ENCODE peak calls at places on chromosomes 3 and 15, in five cellular contexts. Y is IMR-90, D is PC-3, N is trophoblast cell, F is DND-41. P is an unnamed sample.

GRCh38 chr15:70195808-70196304 is 98.1 kb upstream of the TLE3 start:
- DNase-seq in F (no peak), D (peak), Y (peak), N (peak), P (no peak)

GRCh38 chr3:178078933-178079332 is 457.3 kb upstream of the KCNMB2 start:
- DNase-seq in N (peak), Y (peak), D (no peak), F (no peak), P (no peak)

GRCh38 chr3:95522449-95522848 is 1291.9 kb upstream of the EPHA6 start:
- DNase-seq in D (no peak), Y (no peak), N (no peak), F (no peak), P (no peak)

GRCh38 chr15:90318591-90318990 is 33.5 kb upstream of the ZNF774 start:
- DNase-seq in N (peak), F (no peak), Y (no peak), D (no peak), P (no peak)

GRCh38 chr15:97316362-97316761 is 644.1 kb upstream of the ARRDC4 start:
- DNase-seq in D (no peak), F (no peak), Y (no peak), N (no peak), P (no peak)

GRCh38 chr3:195613468-195614069 is 29.8 kb upstream of the APOD start:
- DNase-seq in D (peak), N (peak), F (no peak), Y (peak), P (no peak)

GRCh38 chr3:177358968-177359600 is 161.8 kb upstream of the TBL1XR1 start:
- DNase-seq in F (no peak), N (peak), Y (no peak), D (peak), P (peak)

GRCh38 chr3:179265875-179266274 is 15.0 kb upstream of the KCNMB3 start:
- DNase-seq in Y (no peak), F (no peak), D (no peak), N (no peak), P (peak)

GRCh38 chr15:70236306-70237103 is 138.8 kb upstream of the TLE3 start:
- DNase-seq in D (peak), Y (peak), F (no peak), N (peak), P (no peak)

GRCh38 chr3:111810909-111811308 is 48.2 kb upstream of the PHLDB2 start:
- DNase-seq in N (peak), F (no peak), D (peak), Y (peak), P (no peak)

GRCh38 chr3:138081371-138082084 is 33.9 kb downstream of the DZIP1L start:
- DNase-seq in F (no peak), N (no peak), D (no peak), Y (peak), P (no peak)

GRCh38 chr3:110576962-110577361 is 494.7 kb upstream of the NECTIN3 start:
- DNase-seq in D (peak), Y (peak), F (no peak), N (peak), P (no peak)

GRCh38 chr3:17577795-17578520 is 164.5 kb downstream of the TBC1D5 start:
- DNase-seq in Y (peak), F (no peak), N (peak), D (no peak), P (no peak)

GRCh38 chr15:31974855-31975421 is 55.4 kb upstream of the CHRNA7 start:
- DNase-seq in N (peak), Y (peak), D (peak), F (peak), P (peak)

GRCh38 chr3:130395916-130396315 is 50.4 kb downstream of the COL6A5 start:
- DNase-seq in N (peak), Y (peak), D (peak), F (no peak), P (no peak)

GRCh38 chr3:138890555-138891187 is 55.9 kb upstream of the PIK3CB start:
- DNase-seq in D (no peak), F (no peak), N (peak), Y (no peak), P (no peak)

GRCh38 chr3:188348445-188349244 is 194.7 kb downstream of the LPP start:
- DNase-seq in D (peak), N (peak), Y (peak), F (no peak), P (peak)

GRCh38 chr3:39107874-39108308 is 411 bp downstream of the TTC21A start:
- DNase-seq in Y (peak), F (no peak), D (no peak), N (no peak), P (peak)

GRCh38 chr3:22536582-22536981 is 666.5 kb upstream of the UBE2E2 start:
- DNase-seq in D (no peak), N (peak), F (no peak), Y (no peak), P (no peak)

GRCh38 chr3:159266779-159267178 is 464.9 kb downstream of the MFSD1 start:
- DNase-seq in D (peak), N (peak), Y (peak), F (peak), P (peak)

GRCh38 chr3:23644099-23644498 is 161.7 kb upstream of the UBE2E1 start:
- DNase-seq in Y (no peak), N (no peak), D (no peak), F (no peak), P (no peak)

GRCh38 chr3:157441102-157441622 is 4.5 kb downstream of the PTX3 start:
- DNase-seq in N (no peak), D (no peak), Y (no peak), F (no peak), P (no peak)

GRCh38 chr3:150521458-150521857 is 24.8 kb downstream of the SERP1 start:
- DNase-seq in Y (no peak), D (no peak), N (no peak), F (no peak), P (no peak)

GRCh38 chr3:195807681-195808121 is 4.0 kb downstream of the MUC4 start:
- DNase-seq in D (no peak), N (no peak), F (no peak), Y (no peak), P (no peak)

GRCh38 chr15:63369296-63369695 is 12.3 kb downstream of the CA12 start:
- DNase-seq in Y (no peak), N (no peak), F (peak), D (no peak), P (no peak)

GRCh38 chr3:100634493-100635272 is 25.3 kb downstream of the ADGRG7 start:
- DNase-seq in N (peak), D (peak), Y (peak), F (peak), P (peak)

GRCh38 chr3:132382267-132382666 is 35.0 kb upstream of the DNAJC13 start:
- DNase-seq in N (no peak), F (no peak), D (no peak), Y (no peak), P (no peak)

GRCh38 chr3:18051312-18051711 is 308.9 kb upstream of the TBC1D5 start:
- DNase-seq in D (no peak), N (no peak), Y (no peak), F (no peak), P (no peak)

GRCh38 chr3:69747511-69748248 is 8.4 kb downstream of the MITF start:
- DNase-seq in D (no peak), N (no peak), Y (peak), F (no peak), P (no peak)

GRCh38 chr3:192902481-192903023 is 15.1 kb downstream of the MB21D2 start:
- DNase-seq in Y (no peak), F (no peak), N (no peak), D (no peak), P (no peak)

GRCh38 chr3:95705786-95706418 is 1108.5 kb upstream of the EPHA6 start:
- DNase-seq in N (peak), F (peak), D (no peak), Y (no peak), P (no peak)

GRCh38 chr3:58628823-58629562 is 37.6 kb downstream of the FAM3D start:
- DNase-seq in Y (peak), F (no peak), D (peak), N (no peak), P (no peak)

GRCh38 chr3:132984181-132984580 is 54.0 kb upstream of the TMEM108 start:
- DNase-seq in D (no peak), F (no peak), N (peak), Y (no peak), P (no peak)

GRCh38 chr3:186625600-186626042 is 12.8 kb downstream of the AHSG start:
- DNase-seq in N (no peak), F (no peak), Y (no peak), D (no peak), P (no peak)

GRCh38 chr3:84960581-84960980 is 1.8 kb downstream of the CADM2 start:
- DNase-seq in F (no peak), D (no peak), Y (no peak), N (no peak), P (no peak)

GRCh38 chr3:84961492-84962255 is 2.9 kb downstream of the CADM2 start:
- DNase-seq in N (no peak), F (no peak), Y (no peak), D (no peak), P (no peak)

GRCh38 chr3:84958495-84959469 is at the start of gene CADM2:
- DNase-seq in Y (peak), F (no peak), N (peak), D (peak), P (no peak)

GRCh38 chr3:84960994-84961393 is 2.2 kb downstream of the CADM2 start:
- DNase-seq in F (no peak), D (no peak), N (no peak), Y (no peak), P (no peak)

GRCh38 chr3:84959470-84960380 is 936 bp downstream of the CADM2 start:
- DNase-seq in F (no peak), Y (no peak), D (no peak), N (no peak), P (no peak)
- H3K27ac ChIP-seq in F (no peak), Y (no peak), D (no peak), N (no peak), P (no peak)

DNA sequence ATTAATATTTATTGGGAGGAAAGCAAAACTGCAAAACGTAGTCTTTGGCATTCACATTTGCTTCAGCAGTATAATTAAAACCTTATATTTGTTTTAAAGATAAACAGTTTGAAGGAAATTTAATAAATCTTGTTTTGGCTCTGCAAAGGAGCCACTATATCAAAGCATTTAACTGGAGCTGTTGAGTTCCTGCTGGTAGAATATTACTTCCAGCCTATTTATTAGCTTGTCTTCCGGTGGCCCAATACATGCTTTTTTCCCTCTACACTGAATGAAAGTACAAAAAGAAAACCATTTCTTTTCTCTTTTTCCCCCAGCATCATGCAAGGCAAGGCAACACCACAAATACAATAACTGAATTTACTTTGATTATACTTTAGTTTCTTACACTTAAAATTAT is 26.3 kb downstream of the SPTSSB start:
- DNase-seq in D (no peak), F (no peak), Y (no peak), N (no peak), P (no peak)
- H3K9ac ChIP-seq in D (no peak), F (no peak), Y (no peak), N (no peak), P (no peak)

GRCh38 chr3:14121859-14122258 is 2.8 kb downstream of the CHCHD4 start:
- DNase-seq in N (no peak), Y (no peak), F (no peak), D (no peak), P (no peak)
- H3K4me3 ChIP-seq in N (no peak), Y (no peak), F (no peak), D (no peak), P (no peak)

GRCh38 chr3:194522579-194523046 is 35.8 kb upstream of the ATP13A3 start:
- DNase-seq in D (peak), N (no peak), F (no peak), Y (peak), P (no peak)

GRCh38 chr3:194518652-194519051 is 31.9 kb upstream of the ATP13A3 start:
- DNase-seq in Y (peak), D (no peak), N (no peak), F (no peak), P (no peak)

GRCh38 chr3:194526164-194526563 is 39.4 kb upstream of the ATP13A3 start:
- DNase-seq in Y (no peak), F (no peak), D (no peak), N (no peak), P (no peak)

GRCh38 chr3:194517333-194517732 is 30.5 kb upstream of the ATP13A3 start:
- DNase-seq in N (no peak), D (no peak), F (no peak), Y (no peak), P (no peak)

GRCh38 chr3:194521514-194522260 is 34.9 kb upstream of the ATP13A3 start:
- DNase-seq in F (no peak), Y (peak), N (no peak), D (peak), P (no peak)
- H3K27ac ChIP-seq in F (no peak), Y (peak), N (no peak), D (peak), P (no peak)

GRCh38 chr3:184335661-184336483 is 1.5 kb upstream of the FAM131A start:
- DNase-seq in N (peak), D (peak), F (peak), Y (peak), P (peak)

GRCh38 chr3:184333700-184334099 is 3.7 kb upstream of the FAM131A start:
- DNase-seq in Y (no peak), D (no peak), F (no peak), N (peak), P (no peak)

GRCh38 chr3:184335291-184335660 is 2.1 kb upstream of the FAM131A start:
- DNase-seq in Y (no peak), D (no peak), F (no peak), N (no peak), P (no peak)

GRCh38 chr3:184333190-184333589 is 4.2 kb upstream of the FAM131A start:
- DNase-seq in Y (no peak), F (no peak), D (no peak), N (peak), P (no peak)

GRCh38 chr3:184334470-184335158 is 2.8 kb upstream of the FAM131A start:
- DNase-seq in Y (peak), N (peak), D (peak), F (no peak), P (peak)
- H3K9ac ChIP-seq in Y (no peak), N (no peak), D (peak), F (no peak), P (no peak)

DNA sequence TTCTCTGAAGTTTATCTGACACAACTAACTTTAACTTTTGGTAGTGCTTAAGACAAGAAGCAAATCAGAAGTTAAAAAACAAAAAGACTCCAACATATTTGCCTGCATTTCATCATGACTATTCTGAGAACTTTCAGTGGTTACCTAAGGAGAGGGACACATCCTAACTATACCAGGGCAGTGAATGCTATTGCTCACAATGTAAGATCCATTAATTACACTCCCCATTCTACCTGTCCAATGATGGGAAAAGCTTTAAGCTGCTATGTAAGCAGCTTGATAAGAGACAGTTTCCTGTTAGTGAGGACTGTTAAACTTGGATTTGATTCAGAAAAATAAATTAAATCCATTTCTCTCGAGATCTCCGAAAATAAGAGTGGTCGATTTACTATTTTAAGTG is 37.5 kb downstream of the SERPINI1 start:
- DNase-seq in Y (no peak), N (no peak), F (no peak), D (no peak), P (no peak)
- H3K4me3 ChIP-seq in Y (no peak), N (no peak), F (no peak), D (no peak), P (no peak)

GRCh38 chr3:197547618-197548017 is 8.2 kb downstream of the BDH1 start:
- DNase-seq in Y (no peak), N (no peak), D (no peak), F (no peak), P (no peak)
- H3K27ac ChIP-seq in Y (no peak), N (no peak), D (no peak), F (no peak), P (no peak)

GRCh38 chr15:42385980-42386695 is 26.8 kb downstream of the CAPN3 start:
- DNase-seq in N (no peak), F (no peak), D (no peak), Y (peak), P (no peak)
- H3K9ac ChIP-seq in N (no peak), F (no peak), D (no peak), Y (no peak), P (no peak)